ENCODE peak calls at places on chromosomes 13 and 19, in six cellular contexts. A is HCT116; H is aorta; U is CD8-positive, alpha-beta T cell; I is GM12878; K is fibroblast of lung. V is an unnamed sample. For H3K9me3 and H3K27me3, the result is how much of the 10 kb centered on the place peaks cover.

GRCh38 chr13:35292329-35292728 is 184.2 kb downstream of the MAB21L1 start:
- DNase-seq in A (no peak), H (no peak), U (no peak), I (no peak), K (no peak), V (no peak)

GRCh38 chr13:106455777-106456176 is 79.7 kb downstream of the EFNB2 start:
- DNase-seq in A (no peak), H (no peak), U (no peak), I (no peak), K (peak), V (no peak)

GRCh38 chr19:46730595-46730994 is 13.7 kb upstream of the PRKD2 start:
- DNase-seq in A (no peak), H (no peak), U (no peak), I (no peak), K (no peak), V (no peak)

GRCh38 chr19:30367001-30367400 is 5.2 kb upstream of the ZNF536 start:
- DNase-seq in A (no peak), H (no peak), U (no peak), I (no peak), K (no peak), V (no peak)

GRCh38 chr13:49218493-49219051 is 1.6 kb upstream of the MLNR start:
- DNase-seq in A (no peak), H (no peak), U (no peak), I (no peak), K (peak), V (no peak)

GRCh38 chr13:73754727-73755292 is 379.4 kb downstream of the KLF12 start:
- DNase-seq in A (peak), H (no peak), U (no peak), I (no peak), K (peak), V (no peak)

GRCh38 chr19:18862976-18863842 is 31.4 kb downstream of the UPF1 start:
- DNase-seq in A (no peak), H (no peak), U (no peak), I (no peak), K (no peak), V (no peak)

GRCh38 chr19:33438987-33439781 is 65.7 kb downstream of the CEBPG start:
- DNase-seq in A (no peak), H (peak), U (no peak), I (no peak), K (no peak), V (no peak)

GRCh38 chr13:23928985-23929384 is 31.7 kb upstream of the C1QTNF9B start:
- DNase-seq in A (no peak), H (no peak), U (no peak), I (no peak), K (peak), V (no peak)

GRCh38 chr19:58261600-58261967 is 17.2 kb upstream of the ZNF8 start:
- DNase-seq in A (no peak), H (no peak), U (no peak), I (no peak), K (peak), V (no peak)
- H3K9me3 ChIP-seq in A (half or more), H (half or more), U (half or more), I (half or more), K (under half), V (half or more)

GRCh38 chr19:43519436-43520088 is 7.4 kb downstream of the ETHE1 start:
- DNase-seq in A (peak), H (peak), U (peak), I (peak), K (peak), V (peak)
- H3K27me3 ChIP-seq in A (under half), H (under half), U (under half), I (under half), K (under half), V (under half)

GRCh38 chr19:52660981-52661380 is 22.8 kb upstream of the ZNF83 start:
- DNase-seq in A (no peak), H (no peak), U (no peak), I (no peak), K (no peak), V (no peak)

GRCh38 chr19:52662631-52663030 is 24.5 kb upstream of the ZNF83 start:
- DNase-seq in A (peak), H (no peak), U (no peak), I (no peak), K (no peak), V (no peak)

GRCh38 chr19:52658595-52658994 is 20.4 kb upstream of the ZNF83 start:
- DNase-seq in A (no peak), H (no peak), U (no peak), I (no peak), K (no peak), V (no peak)

GRCh38 chr19:52664461-52664860 is 26.3 kb upstream of the ZNF83 start:
- DNase-seq in A (no peak), H (no peak), U (no peak), I (no peak), K (no peak), V (no peak)

DNA sequence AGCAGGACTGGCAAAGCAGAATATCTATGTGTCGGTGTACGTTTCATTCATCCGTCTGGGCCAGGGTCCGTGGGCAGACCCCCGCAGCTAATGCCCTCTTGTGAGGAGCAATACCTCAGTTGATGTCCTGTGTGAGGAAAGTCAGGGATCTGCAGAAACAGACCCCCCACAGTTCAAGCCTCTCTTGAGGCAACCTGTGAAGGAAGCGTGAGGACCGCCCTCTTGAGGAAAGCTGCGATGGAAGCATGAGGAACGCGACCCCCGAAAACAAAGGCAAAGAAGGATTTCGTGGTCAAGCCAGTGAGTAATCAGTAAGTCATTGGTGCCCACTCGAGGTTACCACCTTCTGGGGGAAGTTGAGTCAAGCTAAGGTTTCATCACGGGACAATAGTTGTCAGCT is 20.9 kb upstream of the ZNF83 start:
- DNase-seq in A (no peak), H (no peak), U (no peak), I (no peak), K (no peak), V (no peak)
- H3K4me3 ChIP-seq in A (no peak), H (no peak), U (no peak), I (no peak), K (no peak), V (no peak)

GRCh38 chr19:57572415-57572947 is 6.2 kb downstream of the ZNF416 start:
- DNase-seq in A (no peak), H (no peak), U (no peak), I (no peak), K (no peak), V (no peak)
- H3K9me3 ChIP-seq in A (half or more), H (half or more), U (half or more), I (half or more), K (under half), V (half or more)

DNA sequence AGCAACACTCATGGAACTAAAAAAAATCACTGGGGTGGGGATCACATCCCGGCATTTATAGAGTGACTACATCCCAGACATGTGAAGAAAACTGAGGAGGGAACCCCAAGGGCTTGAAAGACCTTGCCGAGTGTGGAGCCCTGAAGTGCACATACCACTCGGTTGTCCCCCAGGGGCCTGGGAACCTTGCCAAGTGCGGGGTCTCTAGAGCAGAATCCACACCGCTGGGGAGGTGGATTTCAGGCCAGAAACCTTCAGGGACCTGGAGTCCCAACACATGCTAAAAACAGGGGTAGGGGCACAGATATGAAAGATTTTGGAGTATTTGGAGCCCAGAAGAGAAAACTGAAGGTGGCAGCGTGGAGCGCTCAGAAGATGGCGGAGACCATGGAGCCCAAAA is 35.2 kb downstream of the ERICH4 start:
- DNase-seq in A (no peak), H (no peak), U (no peak), I (no peak), K (no peak), V (no peak)
- H3K27me3 ChIP-seq in A (half or more), H (under half), U (under half), I (under half), K (under half), V (half or more)

GRCh38 chr13:46101488-46102289 is 3.1 kb downstream of the CPB2 start:
- DNase-seq in A (no peak), H (no peak), U (no peak), I (no peak), K (no peak), V (no peak)

GRCh38 chr13:46101002-46101401 is 3.8 kb downstream of the CPB2 start:
- DNase-seq in A (no peak), H (no peak), U (no peak), I (no peak), K (no peak), V (no peak)

GRCh38 chr13:46106839-46107371 is 2.1 kb upstream of the CPB2 start:
- DNase-seq in A (no peak), H (no peak), U (no peak), I (no peak), K (no peak), V (no peak)

GRCh38 chr13:46103037-46103436 is 1.8 kb downstream of the CPB2 start:
- DNase-seq in A (no peak), H (no peak), U (no peak), I (no peak), K (no peak), V (no peak)

GRCh38 chr13:46104868-46105267 is at the start of gene CPB2:
- DNase-seq in A (no peak), H (no peak), U (no peak), I (no peak), K (no peak), V (no peak)
- H3K4me3 ChIP-seq in A (no peak), H (no peak), U (no peak), I (no peak), K (no peak), V (no peak)

V was measured in MG63.